ENCODE peak calls at places on chromosomes 3 and 15, in four cellular contexts. One of them, this sample, is unnamed. For H3K9me3, the result is how much of the 10 kb centered on the place peaks cover.

GRCh38 chr3:9843715-9844438 is at the start of gene RPUSD3:
- DNase-seq in Peyer's patch: peak
- DNase-seq in CD4-positive, alpha-beta memory T cell: peak
- DNase-seq in pancreas: peak
- DNase-seq in this sample: peak

GRCh38 chr15:70054366-70054765 is 43.4 kb downstream of the TLE3 start:
- DNase-seq in pancreas: no peak
- DNase-seq in Peyer's patch: no peak
- DNase-seq in CD4-positive, alpha-beta memory T cell: no peak
- DNase-seq in this sample: no peak

GRCh38 chr15:92392462-92392861 is 1.2 kb upstream of the ST8SIA2 start:
- DNase-seq in pancreas: no peak
- DNase-seq in Peyer's patch: no peak
- DNase-seq in CD4-positive, alpha-beta memory T cell: no peak
- DNase-seq in this sample: no peak

GRCh38 chr3:16508591-16508995 is 4.9 kb downstream of the RFTN1 start:
- DNase-seq in Peyer's patch: no peak
- DNase-seq in CD4-positive, alpha-beta memory T cell: no peak
- DNase-seq in pancreas: no peak
- DNase-seq in this sample: no peak

GRCh38 chr15:41923424-41923999 is 29.7 kb upstream of the SPTBN5 start:
- DNase-seq in Peyer's patch: no peak
- DNase-seq in pancreas: no peak
- DNase-seq in CD4-positive, alpha-beta memory T cell: no peak
- DNase-seq in this sample: no peak

GRCh38 chr15:98954411-98954810 is 53.2 kb downstream of the PGPEP1L start:
- DNase-seq in Peyer's patch: no peak
- DNase-seq in CD4-positive, alpha-beta memory T cell: no peak
- DNase-seq in pancreas: peak
- DNase-seq in this sample: no peak

GRCh38 chr3:132592211-132592610 is 4.9 kb upstream of the ACKR4 start:
- DNase-seq in CD4-positive, alpha-beta memory T cell: no peak
- DNase-seq in Peyer's patch: no peak
- DNase-seq in pancreas: no peak
- DNase-seq in this sample: no peak

GRCh38 chr15:33639051-33639450 is 328.3 kb downstream of the RYR3 start:
- DNase-seq in CD4-positive, alpha-beta memory T cell: no peak
- DNase-seq in pancreas: no peak
- DNase-seq in Peyer's patch: no peak
- DNase-seq in this sample: no peak

GRCh38 chr3:122760457-122761271 is 33.0 kb downstream of the HSPBAP1 start:
- DNase-seq in pancreas: peak
- DNase-seq in Peyer's patch: no peak
- DNase-seq in CD4-positive, alpha-beta memory T cell: no peak
- DNase-seq in this sample: no peak

GRCh38 chr15:42444415-42445063 is 46.4 kb downstream of the ZNF106 start:
- DNase-seq in Peyer's patch: no peak
- DNase-seq in CD4-positive, alpha-beta memory T cell: no peak
- DNase-seq in pancreas: no peak
- DNase-seq in this sample: no peak

GRCh38 chr3:88057650-88058321 is 1.0 kb downstream of the CGGBP1 start:
- DNase-seq in pancreas: no peak
- DNase-seq in CD4-positive, alpha-beta memory T cell: no peak
- DNase-seq in Peyer's patch: no peak
- DNase-seq in this sample: no peak

GRCh38 chr15:87345955-87346354 is 910.6 kb downstream of the NTRK3 start:
- DNase-seq in pancreas: no peak
- DNase-seq in CD4-positive, alpha-beta memory T cell: no peak
- DNase-seq in Peyer's patch: no peak
- DNase-seq in this sample: no peak

GRCh38 chr15:83734487-83734886 is 80.6 kb downstream of the ADAMTSL3 start:
- DNase-seq in pancreas: no peak
- DNase-seq in CD4-positive, alpha-beta memory T cell: no peak
- DNase-seq in Peyer's patch: no peak
- DNase-seq in this sample: no peak

GRCh38 chr3:194592798-194593752 is 40.1 kb downstream of the TMEM44 start:
- DNase-seq in Peyer's patch: no peak
- DNase-seq in CD4-positive, alpha-beta memory T cell: no peak
- DNase-seq in pancreas: no peak
- DNase-seq in this sample: no peak

GRCh38 chr15:49460411-49460941 is 37.4 kb downstream of the FGF7 start:
- DNase-seq in Peyer's patch: no peak
- DNase-seq in CD4-positive, alpha-beta memory T cell: no peak
- DNase-seq in pancreas: no peak
- DNase-seq in this sample: no peak

GRCh38 chr3:5205165-5205941 is 17.8 kb downstream of the EDEM1 start:
- DNase-seq in CD4-positive, alpha-beta memory T cell: no peak
- DNase-seq in pancreas: no peak
- DNase-seq in Peyer's patch: no peak
- DNase-seq in this sample: no peak

GRCh38 chr15:87135109-87135508 is 1055.4 kb downstream of the AGBL1 start:
- DNase-seq in Peyer's patch: no peak
- DNase-seq in CD4-positive, alpha-beta memory T cell: no peak
- DNase-seq in pancreas: no peak
- DNase-seq in this sample: no peak

GRCh38 chr15:32833323-32833944 is 115.6 kb downstream of the GREM1 start:
- DNase-seq in CD4-positive, alpha-beta memory T cell: no peak
- DNase-seq in pancreas: no peak
- DNase-seq in Peyer's patch: no peak
- DNase-seq in this sample: no peak

GRCh38 chr3:169929830-169930519 is 18.6 kb downstream of the SAMD7 start:
- DNase-seq in CD4-positive, alpha-beta memory T cell: no peak
- DNase-seq in Peyer's patch: peak
- DNase-seq in pancreas: no peak
- DNase-seq in this sample: no peak

GRCh38 chr15:60358935-60359672 is 38.7 kb downstream of the ANXA2 start:
- DNase-seq in CD4-positive, alpha-beta memory T cell: no peak
- DNase-seq in Peyer's patch: no peak
- DNase-seq in pancreas: no peak
- DNase-seq in this sample: no peak

GRCh38 chr15:59830143-59830542 is 141.0 kb upstream of the BNIP2 start:
- DNase-seq in Peyer's patch: no peak
- DNase-seq in pancreas: no peak
- DNase-seq in CD4-positive, alpha-beta memory T cell: no peak
- DNase-seq in this sample: no peak

GRCh38 chr15:30030350-30030749 is 52.4 kb upstream of the GOLGA8J start:
- DNase-seq in Peyer's patch: no peak
- DNase-seq in pancreas: no peak
- DNase-seq in CD4-positive, alpha-beta memory T cell: no peak
- DNase-seq in this sample: no peak

GRCh38 chr3:59609967-59610366 is 560.1 kb upstream of the CFAP20DC start:
- DNase-seq in pancreas: no peak
- DNase-seq in CD4-positive, alpha-beta memory T cell: no peak
- DNase-seq in Peyer's patch: peak
- DNase-seq in this sample: no peak

GRCh38 chr3:104080228-104080627 is 1286.5 kb upstream of the ALCAM start:
- DNase-seq in CD4-positive, alpha-beta memory T cell: no peak
- DNase-seq in Peyer's patch: no peak
- DNase-seq in pancreas: no peak
- DNase-seq in this sample: no peak

GRCh38 chr3:66322436-66322835 is 101.6 kb downstream of the SLC25A26 start:
- DNase-seq in CD4-positive, alpha-beta memory T cell: no peak
- DNase-seq in pancreas: no peak
- DNase-seq in Peyer's patch: no peak
- DNase-seq in this sample: no peak

GRCh38 chr3:36678216-36679013 is 85.9 kb downstream of the DCLK3 start:
- DNase-seq in CD4-positive, alpha-beta memory T cell: no peak
- DNase-seq in Peyer's patch: no peak
- DNase-seq in pancreas: no peak
- DNase-seq in this sample: no peak

GRCh38 chr3:36679384-36680200 is 84.8 kb downstream of the DCLK3 start:
- DNase-seq in Peyer's patch: no peak
- DNase-seq in pancreas: no peak
- DNase-seq in CD4-positive, alpha-beta memory T cell: no peak
- DNase-seq in this sample: no peak

GRCh38 chr3:36677331-36678007 is 86.9 kb downstream of the DCLK3 start:
- DNase-seq in Peyer's patch: no peak
- DNase-seq in CD4-positive, alpha-beta memory T cell: no peak
- DNase-seq in pancreas: no peak
- DNase-seq in this sample: no peak

DNA sequence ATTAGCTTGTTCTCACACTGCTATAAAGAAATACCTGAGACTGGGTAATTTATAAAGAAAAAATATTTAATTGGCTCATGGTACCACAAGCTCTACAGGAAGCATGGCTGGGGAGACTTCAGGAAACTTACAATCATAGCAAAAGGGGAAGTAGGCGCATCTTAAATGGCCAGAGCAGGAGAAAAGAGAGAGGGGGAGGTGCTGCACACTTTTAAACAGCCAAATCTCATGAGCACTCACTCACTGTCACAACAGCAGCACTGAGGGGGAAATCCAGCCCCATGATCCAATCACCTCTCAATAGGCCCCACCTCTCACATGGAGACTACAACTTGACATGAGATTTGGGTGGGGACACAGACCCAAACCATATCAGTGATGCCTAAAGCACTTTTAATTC is 82.5 kb downstream of the DCLK3 start:
- DNase-seq in pancreas: no peak
- DNase-seq in CD4-positive, alpha-beta memory T cell: no peak
- DNase-seq in Peyer's patch: no peak
- DNase-seq in this sample: no peak
- H3K9me3 ChIP-seq in pancreas: under half
- H3K9me3 ChIP-seq in CD4-positive, alpha-beta memory T cell: under half
- H3K9me3 ChIP-seq in Peyer's patch: under half
- H3K9me3 ChIP-seq in this sample: under half

GRCh38 chr3:44596631-44597030 is 11.9 kb downstream of the ZNF660 start:
- DNase-seq in pancreas: no peak
- DNase-seq in CD4-positive, alpha-beta memory T cell: no peak
- DNase-seq in Peyer's patch: no peak
- DNase-seq in this sample: no peak
- H3K9me3 ChIP-seq in pancreas: under half
- H3K9me3 ChIP-seq in CD4-positive, alpha-beta memory T cell: under half
- H3K9me3 ChIP-seq in Peyer's patch: under half
- H3K9me3 ChIP-seq in this sample: under half

GRCh38 chr3:136883967-136884720 is 22.1 kb downstream of the NCK1 start:
- DNase-seq in pancreas: no peak
- DNase-seq in CD4-positive, alpha-beta memory T cell: no peak
- DNase-seq in Peyer's patch: no peak
- DNase-seq in this sample: no peak

GRCh38 chr3:136893848-136894443 is 31.9 kb downstream of the NCK1 start:
- DNase-seq in pancreas: no peak
- DNase-seq in CD4-positive, alpha-beta memory T cell: no peak
- DNase-seq in Peyer's patch: no peak
- DNase-seq in this sample: no peak

GRCh38 chr3:136885357-136886213 is 23.6 kb downstream of the NCK1 start:
- DNase-seq in pancreas: no peak
- DNase-seq in CD4-positive, alpha-beta memory T cell: peak
- DNase-seq in Peyer's patch: no peak
- DNase-seq in this sample: no peak

GRCh38 chr3:136891934-136892855 is 30.2 kb downstream of the NCK1 start:
- DNase-seq in Peyer's patch: no peak
- DNase-seq in CD4-positive, alpha-beta memory T cell: no peak
- DNase-seq in pancreas: no peak
- DNase-seq in this sample: no peak

DNA sequence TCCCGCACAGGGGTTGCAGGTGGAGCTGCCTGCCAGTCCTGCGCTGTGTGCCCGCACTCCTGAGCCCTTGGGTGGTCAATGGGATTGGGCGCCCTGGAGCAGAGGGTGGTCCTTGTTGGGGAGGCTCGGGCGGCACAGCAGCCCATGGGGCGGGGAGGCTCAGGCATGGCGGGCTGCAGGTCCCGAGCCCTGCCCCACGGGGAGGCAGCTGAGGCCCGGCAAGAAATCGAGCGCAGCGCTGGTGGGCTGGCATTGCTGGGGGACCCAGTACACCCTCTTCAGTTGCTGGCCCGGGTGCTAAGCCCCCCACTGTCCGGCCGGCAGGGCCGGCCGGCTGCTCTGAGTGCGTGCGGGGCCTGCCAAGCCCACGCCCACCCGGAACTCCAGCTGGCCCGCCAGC is 27.9 kb downstream of the NCK1 start:
- DNase-seq in Peyer's patch: no peak
- DNase-seq in CD4-positive, alpha-beta memory T cell: no peak
- DNase-seq in pancreas: no peak
- DNase-seq in this sample: no peak
- H3K9me3 ChIP-seq in Peyer's patch: under half
- H3K9me3 ChIP-seq in CD4-positive, alpha-beta memory T cell: under half
- H3K9me3 ChIP-seq in pancreas: under half
- H3K9me3 ChIP-seq in this sample: under half

GRCh38 chr3:28951773-28952556 is 328.9 kb upstream of the RBMS3 start:
- DNase-seq in pancreas: no peak
- DNase-seq in CD4-positive, alpha-beta memory T cell: no peak
- DNase-seq in Peyer's patch: no peak
- DNase-seq in this sample: no peak
- H3K9me3 ChIP-seq in pancreas: under half
- H3K9me3 ChIP-seq in CD4-positive, alpha-beta memory T cell: under half
- H3K9me3 ChIP-seq in Peyer's patch: under half
- H3K9me3 ChIP-seq in this sample: under half

GRCh38 chr15:27752682-27753081 is 346.4 kb downstream of the OCA2 start:
- DNase-seq in Peyer's patch: no peak
- DNase-seq in pancreas: no peak
- DNase-seq in CD4-positive, alpha-beta memory T cell: no peak
- DNase-seq in this sample: no peak
- H3K9me3 ChIP-seq in Peyer's patch: under half
- H3K9me3 ChIP-seq in pancreas: under half
- H3K9me3 ChIP-seq in CD4-positive, alpha-beta memory T cell: under half
- H3K9me3 ChIP-seq in this sample: under half

GRCh38 chr3:83928903-83929302 is 1029.9 kb upstream of the CADM2 start:
- DNase-seq in pancreas: no peak
- DNase-seq in CD4-positive, alpha-beta memory T cell: no peak
- DNase-seq in Peyer's patch: no peak
- DNase-seq in this sample: no peak

GRCh38 chr3:83926291-83926690 is 1032.5 kb upstream of the CADM2 start:
- DNase-seq in Peyer's patch: no peak
- DNase-seq in CD4-positive, alpha-beta memory T cell: no peak
- DNase-seq in pancreas: no peak
- DNase-seq in this sample: no peak

DNA sequence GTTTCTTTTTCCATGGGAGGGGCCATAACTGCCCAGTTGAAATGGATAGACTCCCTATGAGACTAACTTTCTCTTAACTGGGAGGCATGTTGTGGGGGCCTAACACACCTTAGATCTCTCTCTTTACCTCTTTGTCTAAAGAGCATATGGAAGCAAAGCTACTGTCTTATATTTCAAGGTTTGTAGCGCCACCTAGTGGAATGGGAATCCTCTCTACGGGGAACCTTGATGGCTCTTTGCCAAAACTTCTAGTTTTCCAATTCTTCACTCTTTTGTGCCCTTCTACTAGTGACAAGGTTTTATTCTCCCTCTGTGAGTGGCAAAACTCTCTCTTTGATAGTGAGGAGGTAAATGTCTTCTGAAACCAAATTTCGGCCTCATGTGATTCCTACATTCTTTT is 1030.4 kb upstream of the CADM2 start:
- DNase-seq in CD4-positive, alpha-beta memory T cell: no peak
- DNase-seq in pancreas: no peak
- DNase-seq in Peyer's patch: no peak
- DNase-seq in this sample: peak
- H3K9me3 ChIP-seq in CD4-positive, alpha-beta memory T cell: under half
- H3K9me3 ChIP-seq in pancreas: under half
- H3K9me3 ChIP-seq in Peyer's patch: under half
- H3K9me3 ChIP-seq in this sample: under half

GRCh38 chr3:137768361-137769320 is 4.5 kb downstream of the SOX14 start:
- DNase-seq in CD4-positive, alpha-beta memory T cell: no peak
- DNase-seq in pancreas: no peak
- DNase-seq in Peyer's patch: no peak
- DNase-seq in this sample: no peak
- H3K9me3 ChIP-seq in CD4-positive, alpha-beta memory T cell: under half
- H3K9me3 ChIP-seq in pancreas: under half
- H3K9me3 ChIP-seq in Peyer's patch: under half
- H3K9me3 ChIP-seq in this sample: under half